ENCODE peak calls at places on chromosomes 16 and 17, in eight cellular contexts. Y is frontal cortex; G is stimulated activated CD8-positive, alpha-beta memory T cell treated with anti-CD3 and anti-CD28 coated beads, Interleukin-4, amount 100 ng/mL, for 48 hours; J is H54; V is natural killer cell treated with Interleukin-12 subunit alpha and Interleukin-12 subunit beta and Interleukin-15 and Interleukin-18, amount 100 ng/mL, for 72 hours; Z is mesenchymal stem cell; L is T follicular helper cell; T is nucleus accumbens. W is an unnamed sample.

GRCh38 chr16:57028086-57028485 is 38.7 kb downstream of the NLRC5 start:
- DNase-seq in Y (no peak), G (no peak), J (no peak), V (no peak), Z (no peak), L (no peak), T (no peak), W (no peak)

GRCh38 chr17:31072186-31072585 is 22.6 kb upstream of the NF1 start:
- DNase-seq in Y (no peak), G (no peak), J (no peak), V (no peak), Z (peak; percentile 72), L (no peak), T (no peak), W (no peak)

GRCh38 chr17:73068322-73069153 is 23.9 kb downstream of the SLC39A11 start:
- DNase-seq in Y (no peak), G (no peak), J (no peak), V (no peak), Z (peak; percentile 92), L (no peak), T (no peak), W (no peak)

GRCh38 chr17:14737984-14738651 is 437.2 kb downstream of the HS3ST3B1 start:
- DNase-seq in Y (no peak), G (no peak), J (peak; percentile 59), V (no peak), Z (peak; percentile 99), L (no peak), T (no peak), W (no peak)

GRCh38 chr16:912684-913613 is 57.8 kb downstream of the LMF1 start:
- DNase-seq in Y (peak; percentile 81), G (no peak), J (no peak), V (no peak), Z (no peak), L (no peak), T (peak; percentile 85), W (no peak)

GRCh38 chr16:57938936-57939871 is 31.7 kb downstream of the CNGB1 start:
- DNase-seq in Y (no peak), G (no peak), J (peak; percentile 76), V (no peak), Z (no peak), L (no peak), T (no peak), W (peak; percentile 72)

GRCh38 chr17:17102176-17102575 is 59.9 kb downstream of the MPRIP start:
- DNase-seq in Y (no peak), G (no peak), J (no peak), V (no peak), Z (no peak), L (no peak), T (no peak), W (no peak)

GRCh38 chr16:76335187-76335974 is 58.2 kb downstream of the CNTNAP4 start:
- DNase-seq in Y (no peak), G (no peak), J (no peak), V (no peak), Z (no peak), L (no peak), T (no peak), W (no peak)

GRCh38 chr16:86877108-86877507 is 298.8 kb downstream of the FOXL1 start:
- DNase-seq in Y (no peak), G (no peak), J (no peak), V (no peak), Z (no peak), L (no peak), T (no peak), W (no peak)

GRCh38 chr17:76753061-76753961 is 15.4 kb downstream of the MFSD11 start:
- DNase-seq in Y (no peak), G (no peak), J (no peak), V (no peak), Z (no peak), L (peak; percentile 32), T (no peak), W (no peak)

GRCh38 chr16:59543641-59544040 is 809.5 kb upstream of the GOT2 start:
- DNase-seq in Y (no peak), G (no peak), J (no peak), V (no peak), Z (no peak), L (no peak), T (no peak), W (no peak)

GRCh38 chr16:49262501-49262900 is 19.1 kb downstream of the CBLN1 start:
- DNase-seq in Y (no peak), G (no peak), J (no peak), V (no peak), Z (no peak), L (no peak), T (no peak), W (no peak)

GRCh38 chr17:81961087-81961514 is at the start of gene NOTUM:
- DNase-seq in Y (no peak), G (no peak), J (peak; percentile 70), V (no peak), Z (peak; percentile 50), L (no peak), T (no peak), W (no peak)

GRCh38 chr16:89072216-89073130 is 21.2 kb upstream of the ACSF3 start:
- DNase-seq in Y (no peak), G (no peak), J (no peak), V (no peak), Z (peak; percentile 53), L (no peak), T (no peak), W (no peak)

GRCh38 chr17:64162575-64162974 is 32.6 kb upstream of the ERN1 start:
- DNase-seq in Y (no peak), G (no peak), J (no peak), V (no peak), Z (no peak), L (no peak), T (no peak), W (no peak)

GRCh38 chr17:34668206-34668605 is 88.8 kb downstream of the TMEM132E start:
- DNase-seq in Y (no peak), G (no peak), J (no peak), V (no peak), Z (no peak), L (no peak), T (no peak), W (no peak)

GRCh38 chr16:80804061-80804450 is 342 bp downstream of the CDYL2 start:
- DNase-seq in Y (peak; percentile 52), G (peak; percentile 73), J (peak; percentile 33), V (no peak), Z (peak; percentile 42), L (peak; percentile 26), T (peak; percentile 19), W (peak; percentile 36)

GRCh38 chr17:44899074-44899782 is at the start of gene EFTUD2:
- DNase-seq in Y (peak; percentile 81), G (peak; percentile 95), J (peak; percentile 95), V (peak; percentile 94), Z (peak; percentile 92), L (peak; percentile 88), T (peak; percentile 91), W (peak; percentile 92)

GRCh38 chr16:53465606-53466290 is 31.5 kb downstream of the RBL2 start:
- DNase-seq in Y (no peak), G (no peak), J (no peak), V (no peak), Z (peak; percentile 49), L (no peak), T (no peak), W (no peak)

GRCh38 chr16:70694088-70694487 is 8.2 kb upstream of the MTSS2 start:
- DNase-seq in Y (no peak), G (no peak), J (peak; percentile 97), V (no peak), Z (peak; percentile 75), L (no peak), T (no peak), W (no peak)

GRCh38 chr17:72192409-72193192 is 71.8 kb downstream of the SOX9 start:
- DNase-seq in Y (no peak), G (no peak), J (peak; percentile 43), V (no peak), Z (peak; percentile 18), L (no peak), T (no peak), W (no peak)

GRCh38 chr16:82653550-82654511 is 27.1 kb downstream of the CDH13 start:
- DNase-seq in Y (no peak), G (peak; percentile 51), J (peak; percentile 48), V (peak; percentile 67), Z (peak; percentile 97), L (peak; percentile 14), T (no peak), W (no peak)

GRCh38 chr17:50428831-50429424 is 2.9 kb downstream of the ACSF2 start:
- DNase-seq in Y (no peak), G (no peak), J (no peak), V (no peak), Z (no peak), L (no peak), T (no peak), W (no peak)

GRCh38 chr17:4597975-4598374 is 13.6 kb downstream of the SMTNL2 start:
- DNase-seq in Y (no peak), G (no peak), J (no peak), V (no peak), Z (no peak), L (no peak), T (no peak), W (no peak)

GRCh38 chr17:55482591-55483389 is 28.5 kb downstream of the SMIM36 start:
- DNase-seq in Y (no peak), G (no peak), J (no peak), V (no peak), Z (no peak), L (no peak), T (no peak), W (no peak)

GRCh38 chr16:84718-85452 is 6.9 kb downstream of the MPG start:
- DNase-seq in Y (no peak), G (peak; percentile 78), J (peak; percentile 98), V (peak; percentile 86), Z (peak; percentile 97), L (no peak), T (peak; percentile 43), W (peak; percentile 49)

GRCh38 chr17:76208120-76208519 is 32.2 kb downstream of the RNF157 start:
- DNase-seq in Y (no peak), G (no peak), J (no peak), V (no peak), Z (no peak), L (no peak), T (no peak), W (no peak)

GRCh38 chr17:69525920-69526841 is 111.7 kb downstream of the MAP2K6 start:
- DNase-seq in Y (no peak), G (peak; percentile 26), J (no peak), V (no peak), Z (peak; percentile 79), L (no peak), T (peak; percentile 20), W (peak; percentile 45)

GRCh38 chr16:24995033-24995432 is 20.1 kb downstream of the ARHGAP17 start:
- DNase-seq in Y (no peak), G (no peak), J (no peak), V (no peak), Z (no peak), L (no peak), T (no peak), W (no peak)

W was measured in colonic mucosa.